ENCODE peak calls at places on chromosome 16, in four cellular contexts. V, S, O and J are unnamed samples.
A peak's percentile ranks its signal among the peaks of the same experiment; 100 is the strongest.

GRCh38 chr16:66618588-66618987 is 14.1 kb downstream of the CMTM3 start:
- DNase-seq in S (no peak), O (no peak), V (no peak), J (no peak)

GRCh38 chr16:10031473-10031872 is 150.8 kb downstream of the GRIN2A start:
- DNase-seq in S (no peak), V (no peak), O (no peak), J (no peak)

GRCh38 chr16:87744750-87745514 is 20.9 kb downstream of the KLHDC4 start:
- DNase-seq in V (no peak), S (no peak), O (no peak), J (no peak)

GRCh38 chr16:88688013-88688778 is 1.9 kb upstream of the SNAI3 start:
- DNase-seq in S (no peak), V (no peak), O (peak; percentile 99), J (no peak)

GRCh38 chr16:89723279-89724250 is 2.2 kb downstream of the ZNF276 start:
- DNase-seq in V (no peak), O (no peak), S (no peak), J (no peak)

GRCh38 chr16:85123891-85124635 is 11.8 kb upstream of the CIBAR2 start:
- DNase-seq in S (no peak), O (no peak), V (no peak), J (no peak)

GRCh38 chr16:67917852-67918236 is 13.8 kb downstream of the CTRL start:
- DNase-seq in O (peak; percentile 71), S (no peak), V (no peak), J (no peak)

GRCh38 chr16:4533490-4533889 is 5.1 kb downstream of the CDIP1 start:
- DNase-seq in S (no peak), V (no peak), O (no peak), J (no peak)

GRCh38 chr16:83899272-83899897 is 470 bp downstream of the MLYCD start:
- DNase-seq in O (peak; percentile 71), V (no peak), S (peak; percentile 54), J (peak; percentile 60)

GRCh38 chr16:21162661-21163151 is 4.2 kb downstream of the LDAF1 start:
- DNase-seq in O (no peak), S (no peak), V (no peak), J (no peak)

GRCh38 chr16:23679274-23679985 is 741 bp downstream of the PLK1 start:
- DNase-seq in O (peak; percentile 89), V (no peak), S (peak; percentile 52), J (peak; percentile 87)

GRCh38 chr16:81652798-81653505 is 126.1 kb upstream of the PLCG2 start:
- DNase-seq in V (no peak), O (no peak), S (peak; percentile 45), J (no peak)

GRCh38 chr16:56279132-56279531 is 87.8 kb downstream of the GNAO1 start:
- DNase-seq in O (no peak), S (no peak), V (no peak), J (no peak)

GRCh38 chr16:89598199-89598598 is 15.2 kb upstream of the DPEP1 start:
- DNase-seq in V (no peak), O (no peak), S (no peak), J (no peak)

GRCh38 chr16:48831081-48831722 is 221.2 kb upstream of the N4BP1 start:
- DNase-seq in S (no peak), V (no peak), O (peak; percentile 22), J (no peak)

GRCh38 chr16:12546918-12547607 is 256.6 kb downstream of the CPPED1 start:
- DNase-seq in V (peak; percentile 89), O (no peak), S (no peak), J (peak; percentile 21)

GRCh38 chr16:82653550-82654511 is 27.1 kb downstream of the CDH13 start:
- DNase-seq in S (no peak), V (peak; percentile 90), O (no peak), J (no peak)

GRCh38 chr16:82067042-82067809 is 32.2 kb downstream of the HSD17B2 start:
- DNase-seq in O (no peak), V (no peak), S (no peak), J (no peak)

GRCh38 chr16:65079549-65079948 is 42.3 kb downstream of the CDH11 start:
- DNase-seq in O (no peak), V (no peak), S (no peak), J (no peak)

GRCh38 chr16:66650707-66651473 is 45.7 kb downstream of the CMTM4 start:
- DNase-seq in O (peak; percentile 81), V (peak; percentile 28), S (peak; percentile 65), J (peak; percentile 84)

GRCh38 chr16:67893791-67894399 is 841 bp downstream of the PSKH1 start:
- DNase-seq in O (no peak), V (no peak), S (no peak), J (no peak)

GRCh38 chr16:9012848-9013507 is 49.3 kb upstream of the USP7 start:
- DNase-seq in V (no peak), O (no peak), S (no peak), J (no peak)

GRCh38 chr16:49332589-49333267 is 40.9 kb upstream of the C16orf78 start:
- DNase-seq in O (no peak), V (no peak), S (no peak), J (no peak)

GRCh38 chr16:84361546-84361945 is 6.8 kb upstream of the ATP2C2 start:
- DNase-seq in O (no peak), S (no peak), V (no peak), J (no peak)

GRCh38 chr16:70523621-70524405 is at the start of gene SF3B3:
- DNase-seq in O (peak; percentile 80), V (no peak), S (peak; percentile 31), J (peak; percentile 68)

GRCh38 chr16:70470927-70471341 is 16.5 kb downstream of the FCSK start:
- DNase-seq in V (no peak), O (peak; percentile 54), S (no peak), J (no peak)

GRCh38 chr16:77660311-77660710 is 62.0 kb upstream of the NUDT7 start:
- DNase-seq in V (no peak), O (peak; percentile 13), S (no peak), J (no peak)
- TF ChIP-seq SPI1 in V (no peak), O (no peak), S (no peak), J (no peak)

GRCh38 chr16:3142770-3143169 is 7.9 kb downstream of the ZNF213 start:
- DNase-seq in V (no peak), S (no peak), O (no peak), J (no peak)
- TF ChIP-seq SPI1 in V (no peak), S (no peak), O (no peak), J (no peak)

GRCh38 chr16:11383481-11384183 is 38.4 kb downstream of the RMI2 start:
- DNase-seq in S (no peak), O (no peak), V (no peak), J (no peak)

GRCh38 chr16:11380836-11381235 is 35.6 kb downstream of the RMI2 start:
- DNase-seq in V (no peak), S (no peak), O (no peak), J (no peak)

GRCh38 chr16:11377156-11377555 is 31.9 kb downstream of the RMI2 start:
- DNase-seq in S (no peak), V (no peak), O (no peak), J (no peak)

GRCh38 chr16:11384184-11384955 is 39.1 kb downstream of the RMI2 start:
- DNase-seq in O (no peak), V (no peak), S (no peak), J (no peak)

DNA sequence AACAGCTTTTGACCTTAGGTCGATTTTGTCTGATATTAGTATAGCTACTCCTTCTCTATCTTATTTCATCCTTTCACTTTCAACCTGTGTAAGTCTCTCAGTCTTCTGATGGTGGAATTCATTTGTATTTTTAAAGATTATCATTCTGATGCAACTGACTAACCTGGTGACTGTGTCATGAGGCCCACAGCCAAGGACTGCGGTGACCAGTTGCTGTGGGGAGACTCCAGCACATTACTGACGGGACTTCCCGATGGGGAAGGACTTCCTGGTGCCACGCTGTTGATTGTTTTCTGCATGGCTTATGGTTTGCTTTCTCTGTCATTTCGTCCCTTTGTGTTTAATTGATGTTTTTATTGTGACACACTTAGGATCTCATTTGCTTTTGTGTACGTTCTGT is 34.2 kb downstream of the RMI2 start:
- DNase-seq in O (no peak), V (peak; percentile 71), S (peak; percentile 23), J (no peak)
- TF ChIP-seq SPI1 in O (no peak), V (peak; percentile 38), S (peak; percentile 21), J (no peak)

DNA sequence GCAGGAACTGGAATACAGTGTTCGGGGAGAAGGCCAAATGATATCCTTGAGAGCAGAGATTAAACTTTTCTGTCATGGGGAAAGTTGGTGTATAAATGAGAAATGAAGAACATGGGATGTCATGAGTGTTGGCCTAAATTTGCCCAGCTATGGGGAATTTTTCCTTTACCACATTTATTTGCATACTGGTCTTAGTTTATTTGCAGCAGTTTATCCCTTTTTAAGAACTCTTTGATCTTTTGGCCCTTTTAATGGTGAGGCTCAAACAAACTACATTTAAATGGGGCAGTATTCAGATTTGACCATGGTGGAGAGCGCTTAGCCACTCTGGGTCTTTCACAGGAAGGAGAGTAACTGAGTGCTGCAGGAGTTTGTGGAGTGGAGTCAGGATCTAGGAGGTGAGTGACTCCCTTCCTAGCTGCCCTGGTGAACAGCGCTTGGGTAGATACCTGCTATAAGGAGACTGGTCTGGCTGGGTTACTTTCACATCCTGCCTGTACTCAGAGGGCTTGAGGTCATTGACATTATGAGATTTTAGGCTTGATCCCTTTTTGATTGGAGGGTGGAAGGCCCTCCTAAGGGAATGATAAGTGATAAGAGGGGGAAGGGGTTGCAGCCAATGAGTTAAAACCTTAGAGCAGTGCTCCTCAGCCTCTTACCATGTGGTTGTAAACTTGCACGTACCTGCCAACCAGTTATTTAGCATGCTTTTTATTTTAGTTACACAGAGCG is 10.7 kb downstream of the PYCARD start:
- DNase-seq in O (no peak), V (no peak), S (no peak), J (no peak)
- TF ChIP-seq SPI1 in O (no peak), V (no peak), S (no peak), J (no peak)

DNA sequence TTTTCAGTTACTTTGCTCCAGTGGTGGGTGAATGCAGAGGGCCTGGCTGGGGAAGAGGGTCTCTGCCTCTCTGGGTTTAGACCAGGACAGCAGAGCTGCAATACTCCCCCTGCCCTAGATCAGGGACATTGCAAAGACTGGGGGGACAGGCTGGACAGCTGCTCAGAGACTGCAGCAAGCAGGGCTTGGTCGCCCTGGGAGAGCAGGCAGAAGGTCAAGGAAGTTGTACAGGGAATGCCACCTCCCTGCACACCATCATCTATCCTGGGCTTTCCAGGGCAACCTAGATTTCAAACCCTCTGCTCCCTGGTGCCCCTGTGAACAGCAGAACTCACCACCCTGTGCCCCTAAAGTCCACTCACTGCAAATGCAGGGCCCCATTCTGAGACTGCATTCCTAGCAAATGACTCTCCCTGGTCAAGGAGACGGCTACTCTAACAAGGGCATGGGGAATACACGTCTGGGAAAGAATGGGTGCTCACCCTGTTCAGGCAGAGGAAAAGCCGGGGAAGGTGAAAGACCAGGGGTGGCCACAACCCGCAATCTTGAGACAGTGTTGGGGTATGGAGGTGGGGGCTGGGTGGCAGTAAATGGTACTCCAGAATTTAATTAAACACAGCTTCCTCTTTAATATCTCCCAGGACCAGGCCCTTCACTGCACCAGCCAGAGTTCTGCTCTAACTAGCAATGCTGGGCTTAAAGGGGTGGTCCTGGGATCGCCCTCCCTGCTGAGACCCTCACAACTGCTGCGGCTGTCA is 1.0 kb downstream of the KIFC3 start:
- DNase-seq in O (no peak), V (no peak), S (no peak), J (no peak)
- TF ChIP-seq SPI1 in O (no peak), V (no peak), S (no peak), J (no peak)

DNA sequence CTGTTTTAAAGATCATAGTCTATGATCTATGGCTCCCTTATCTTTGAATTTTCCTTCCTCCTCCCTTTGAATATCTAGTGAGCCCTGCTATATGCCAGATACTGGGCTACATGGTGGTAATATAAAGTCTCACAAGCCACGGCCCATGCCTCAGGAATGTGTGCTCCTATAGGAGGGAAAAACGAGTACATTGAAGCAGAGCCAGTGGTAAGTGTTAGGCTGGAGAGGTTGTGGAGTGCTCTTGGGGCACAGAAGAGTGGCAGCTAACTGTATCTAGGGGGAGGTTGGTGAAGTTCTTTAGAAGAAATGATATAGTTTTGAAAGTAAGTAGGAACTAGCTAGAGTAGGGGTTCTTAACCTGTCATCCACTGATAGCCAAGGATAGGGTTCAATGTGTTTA is 105.8 kb upstream of the PMFBP1 start:
- DNase-seq in S (no peak), O (no peak), V (no peak), J (no peak)
- TF ChIP-seq SPI1 in S (no peak), O (no peak), V (no peak), J (no peak)